ENCODE peak calls at places on chromosomes 5 and 9, in eight cellular contexts. One of them, this sample, is unnamed.

GRCh38 chr5:102540251-102540812 is 41.5 kb upstream of the SLCO6A1 start:
- DNase-seq in gastrocnemius medialis: no peak
- DNase-seq in cardiac muscle cell: no peak
- DNase-seq in heart left ventricle: no peak
- DNase-seq in left ventricle myocardium inferior: no peak
- DNase-seq in left lung: no peak
- DNase-seq in uterus: no peak
- DNase-seq in WERI-Rb-1: no peak
- DNase-seq in this sample: no peak

GRCh38 chr9:129761901-129762359 is 9.1 kb upstream of the PTGES start:
- DNase-seq in gastrocnemius medialis: no peak
- DNase-seq in cardiac muscle cell: peak
- DNase-seq in heart left ventricle: no peak
- DNase-seq in left ventricle myocardium inferior: no peak
- DNase-seq in left lung: no peak
- DNase-seq in uterus: no peak
- DNase-seq in WERI-Rb-1: no peak
- DNase-seq in this sample: no peak

GRCh38 chr5:134568761-134569725 is 43.6 kb downstream of the JADE2 start:
- DNase-seq in gastrocnemius medialis: no peak
- DNase-seq in cardiac muscle cell: peak
- DNase-seq in heart left ventricle: peak
- DNase-seq in left ventricle myocardium inferior: peak
- DNase-seq in left lung: peak
- DNase-seq in uterus: peak
- DNase-seq in WERI-Rb-1: no peak
- DNase-seq in this sample: peak

GRCh38 chr5:172886974-172887491 is 53.0 kb downstream of the ERGIC1 start:
- DNase-seq in gastrocnemius medialis: peak
- DNase-seq in cardiac muscle cell: peak
- DNase-seq in heart left ventricle: peak
- DNase-seq in left ventricle myocardium inferior: no peak
- DNase-seq in left lung: peak
- DNase-seq in uterus: peak
- DNase-seq in WERI-Rb-1: no peak
- DNase-seq in this sample: peak

GRCh38 chr9:85978496-85978895 is 37.5 kb downstream of the NAA35 start:
- DNase-seq in gastrocnemius medialis: no peak
- DNase-seq in cardiac muscle cell: peak
- DNase-seq in heart left ventricle: no peak
- DNase-seq in left ventricle myocardium inferior: no peak
- DNase-seq in left lung: no peak
- DNase-seq in uterus: no peak
- DNase-seq in WERI-Rb-1: no peak
- DNase-seq in this sample: no peak

GRCh38 chr5:109743770-109744212 is 54.1 kb downstream of the MAN2A1 start:
- DNase-seq in gastrocnemius medialis: no peak
- DNase-seq in cardiac muscle cell: peak
- DNase-seq in heart left ventricle: no peak
- DNase-seq in left ventricle myocardium inferior: no peak
- DNase-seq in left lung: no peak
- DNase-seq in uterus: no peak
- DNase-seq in WERI-Rb-1: no peak
- DNase-seq in this sample: no peak

GRCh38 chr5:13746026-13746425 is 198.5 kb downstream of the DNAH5 start:
- DNase-seq in gastrocnemius medialis: no peak
- DNase-seq in cardiac muscle cell: no peak
- DNase-seq in heart left ventricle: no peak
- DNase-seq in left ventricle myocardium inferior: no peak
- DNase-seq in left lung: no peak
- DNase-seq in uterus: no peak
- DNase-seq in WERI-Rb-1: no peak
- DNase-seq in this sample: no peak

GRCh38 chr5:137308311-137308710 is 190.8 kb downstream of the SPOCK1 start:
- DNase-seq in gastrocnemius medialis: no peak
- DNase-seq in cardiac muscle cell: no peak
- DNase-seq in heart left ventricle: no peak
- DNase-seq in left ventricle myocardium inferior: no peak
- DNase-seq in left lung: no peak
- DNase-seq in uterus: no peak
- DNase-seq in WERI-Rb-1: no peak
- DNase-seq in this sample: no peak

GRCh38 chr5:26023361-26023760 is 1015.0 kb downstream of the CDH9 start:
- DNase-seq in gastrocnemius medialis: no peak
- DNase-seq in cardiac muscle cell: no peak
- DNase-seq in heart left ventricle: no peak
- DNase-seq in left ventricle myocardium inferior: no peak
- DNase-seq in left lung: no peak
- DNase-seq in uterus: no peak
- DNase-seq in WERI-Rb-1: no peak
- DNase-seq in this sample: no peak

GRCh38 chr9:114086009-114086408 is 7.9 kb upstream of the AMBP start:
- DNase-seq in gastrocnemius medialis: no peak
- DNase-seq in cardiac muscle cell: no peak
- DNase-seq in heart left ventricle: no peak
- DNase-seq in left ventricle myocardium inferior: no peak
- DNase-seq in left lung: no peak
- DNase-seq in uterus: no peak
- DNase-seq in WERI-Rb-1: no peak
- DNase-seq in this sample: no peak

GRCh38 chr9:123322771-123323481 is 33.1 kb upstream of the CRB2 start:
- DNase-seq in gastrocnemius medialis: no peak
- DNase-seq in cardiac muscle cell: no peak
- DNase-seq in heart left ventricle: no peak
- DNase-seq in left ventricle myocardium inferior: no peak
- DNase-seq in left lung: no peak
- DNase-seq in uterus: no peak
- DNase-seq in WERI-Rb-1: no peak
- DNase-seq in this sample: no peak

GRCh38 chr5:176837707-176838115 is 27.4 kb downstream of the UNC5A start:
- DNase-seq in gastrocnemius medialis: peak
- DNase-seq in cardiac muscle cell: peak
- DNase-seq in heart left ventricle: peak
- DNase-seq in left ventricle myocardium inferior: peak
- DNase-seq in left lung: peak
- DNase-seq in uterus: peak
- DNase-seq in WERI-Rb-1: no peak
- DNase-seq in this sample: peak

GRCh38 chr5:118956727-118957126 is 31.6 kb downstream of the DTWD2 start:
- DNase-seq in gastrocnemius medialis: no peak
- DNase-seq in cardiac muscle cell: peak
- DNase-seq in heart left ventricle: no peak
- DNase-seq in left ventricle myocardium inferior: no peak
- DNase-seq in left lung: no peak
- DNase-seq in uterus: no peak
- DNase-seq in WERI-Rb-1: no peak
- DNase-seq in this sample: no peak

GRCh38 chr5:139658928-139659667 is 10.9 kb downstream of the CXXC5 start:
- DNase-seq in gastrocnemius medialis: peak
- DNase-seq in cardiac muscle cell: peak
- DNase-seq in heart left ventricle: peak
- DNase-seq in left ventricle myocardium inferior: peak
- DNase-seq in left lung: no peak
- DNase-seq in uterus: no peak
- DNase-seq in WERI-Rb-1: peak
- DNase-seq in this sample: no peak

GRCh38 chr9:133658442-133659431 is 22.6 kb downstream of the DBH start:
- DNase-seq in gastrocnemius medialis: no peak
- DNase-seq in cardiac muscle cell: peak
- DNase-seq in heart left ventricle: peak
- DNase-seq in left ventricle myocardium inferior: peak
- DNase-seq in left lung: no peak
- DNase-seq in uterus: peak
- DNase-seq in WERI-Rb-1: peak
- DNase-seq in this sample: peak

GRCh38 chr5:142585451-142585850 is 100.4 kb downstream of the FGF1 start:
- DNase-seq in gastrocnemius medialis: no peak
- DNase-seq in cardiac muscle cell: no peak
- DNase-seq in heart left ventricle: no peak
- DNase-seq in left ventricle myocardium inferior: no peak
- DNase-seq in left lung: no peak
- DNase-seq in uterus: no peak
- DNase-seq in WERI-Rb-1: no peak
- DNase-seq in this sample: no peak

GRCh38 chr5:142590451-142591240 is 95.2 kb downstream of the FGF1 start:
- DNase-seq in gastrocnemius medialis: no peak
- DNase-seq in cardiac muscle cell: no peak
- DNase-seq in heart left ventricle: no peak
- DNase-seq in left ventricle myocardium inferior: no peak
- DNase-seq in left lung: no peak
- DNase-seq in uterus: no peak
- DNase-seq in WERI-Rb-1: no peak
- DNase-seq in this sample: no peak

GRCh38 chr5:142586552-142586951 is 99.3 kb downstream of the FGF1 start:
- DNase-seq in gastrocnemius medialis: no peak
- DNase-seq in cardiac muscle cell: no peak
- DNase-seq in heart left ventricle: no peak
- DNase-seq in left ventricle myocardium inferior: no peak
- DNase-seq in left lung: no peak
- DNase-seq in uterus: no peak
- DNase-seq in WERI-Rb-1: no peak
- DNase-seq in this sample: no peak

GRCh38 chr5:142584843-142585242 is 101.0 kb downstream of the FGF1 start:
- DNase-seq in gastrocnemius medialis: no peak
- DNase-seq in cardiac muscle cell: peak
- DNase-seq in heart left ventricle: no peak
- DNase-seq in left ventricle myocardium inferior: no peak
- DNase-seq in left lung: no peak
- DNase-seq in uterus: no peak
- DNase-seq in WERI-Rb-1: no peak
- DNase-seq in this sample: no peak

GRCh38 chr5:142587354-142587965 is 98.4 kb downstream of the FGF1 start:
- DNase-seq in gastrocnemius medialis: no peak
- DNase-seq in cardiac muscle cell: peak
- DNase-seq in heart left ventricle: no peak
- DNase-seq in left ventricle myocardium inferior: no peak
- DNase-seq in left lung: no peak
- DNase-seq in uterus: no peak
- DNase-seq in WERI-Rb-1: peak
- DNase-seq in this sample: no peak
- TF ChIP-seq CTCF in gastrocnemius medialis: no peak
- TF ChIP-seq CTCF in cardiac muscle cell: peak
- TF ChIP-seq CTCF in heart left ventricle: peak
- TF ChIP-seq CTCF in left ventricle myocardium inferior: peak
- TF ChIP-seq CTCF in left lung: peak
- TF ChIP-seq CTCF in uterus: no peak
- TF ChIP-seq CTCF in WERI-Rb-1: peak
- TF ChIP-seq CTCF in this sample: no peak

GRCh38 chr9:70609542-70610286 is 195.3 kb upstream of the KLF9 start:
- DNase-seq in gastrocnemius medialis: peak
- DNase-seq in cardiac muscle cell: peak
- DNase-seq in heart left ventricle: peak
- DNase-seq in left ventricle myocardium inferior: no peak
- DNase-seq in left lung: peak
- DNase-seq in uterus: peak
- DNase-seq in WERI-Rb-1: no peak
- DNase-seq in this sample: no peak
- H3K27ac ChIP-seq in gastrocnemius medialis: peak
- H3K27ac ChIP-seq in cardiac muscle cell: no peak
- H3K27ac ChIP-seq in heart left ventricle: peak
- H3K27ac ChIP-seq in left ventricle myocardium inferior: peak
- H3K27ac ChIP-seq in left lung: no peak
- H3K27ac ChIP-seq in uterus: peak
- H3K27ac ChIP-seq in WERI-Rb-1: no peak
- H3K27ac ChIP-seq in this sample: no peak

GRCh38 chr5:73947876-73948275 is 321.9 kb downstream of the ARHGEF28 start:
- DNase-seq in gastrocnemius medialis: no peak
- DNase-seq in cardiac muscle cell: no peak
- DNase-seq in heart left ventricle: no peak
- DNase-seq in left ventricle myocardium inferior: no peak
- DNase-seq in left lung: no peak
- DNase-seq in uterus: no peak
- DNase-seq in WERI-Rb-1: no peak
- DNase-seq in this sample: no peak
- TF ChIP-seq CTCF in gastrocnemius medialis: no peak
- TF ChIP-seq CTCF in cardiac muscle cell: no peak
- TF ChIP-seq CTCF in heart left ventricle: no peak
- TF ChIP-seq CTCF in left ventricle myocardium inferior: no peak
- TF ChIP-seq CTCF in left lung: no peak
- TF ChIP-seq CTCF in uterus: no peak
- TF ChIP-seq CTCF in WERI-Rb-1: no peak
- TF ChIP-seq CTCF in this sample: no peak

GRCh38 chr5:143132739-143133138 is 270.7 kb downstream of the NR3C1 start:
- DNase-seq in gastrocnemius medialis: no peak
- DNase-seq in cardiac muscle cell: no peak
- DNase-seq in heart left ventricle: no peak
- DNase-seq in left ventricle myocardium inferior: no peak
- DNase-seq in left lung: no peak
- DNase-seq in uterus: no peak
- DNase-seq in WERI-Rb-1: no peak
- DNase-seq in this sample: no peak

GRCh38 chr5:143135832-143136551 is 267.5 kb downstream of the NR3C1 start:
- DNase-seq in gastrocnemius medialis: peak
- DNase-seq in cardiac muscle cell: peak
- DNase-seq in heart left ventricle: no peak
- DNase-seq in left ventricle myocardium inferior: peak
- DNase-seq in left lung: no peak
- DNase-seq in uterus: no peak
- DNase-seq in WERI-Rb-1: peak
- DNase-seq in this sample: peak

GRCh38 chr5:143134269-143134668 is 269.2 kb downstream of the NR3C1 start:
- DNase-seq in gastrocnemius medialis: peak
- DNase-seq in cardiac muscle cell: no peak
- DNase-seq in heart left ventricle: no peak
- DNase-seq in left ventricle myocardium inferior: no peak
- DNase-seq in left lung: no peak
- DNase-seq in uterus: no peak
- DNase-seq in WERI-Rb-1: no peak
- DNase-seq in this sample: no peak

GRCh38 chr5:143133721-143134120 is 269.8 kb downstream of the NR3C1 start:
- DNase-seq in gastrocnemius medialis: peak
- DNase-seq in cardiac muscle cell: peak
- DNase-seq in heart left ventricle: no peak
- DNase-seq in left ventricle myocardium inferior: no peak
- DNase-seq in left lung: no peak
- DNase-seq in uterus: no peak
- DNase-seq in WERI-Rb-1: no peak
- DNase-seq in this sample: no peak

DNA sequence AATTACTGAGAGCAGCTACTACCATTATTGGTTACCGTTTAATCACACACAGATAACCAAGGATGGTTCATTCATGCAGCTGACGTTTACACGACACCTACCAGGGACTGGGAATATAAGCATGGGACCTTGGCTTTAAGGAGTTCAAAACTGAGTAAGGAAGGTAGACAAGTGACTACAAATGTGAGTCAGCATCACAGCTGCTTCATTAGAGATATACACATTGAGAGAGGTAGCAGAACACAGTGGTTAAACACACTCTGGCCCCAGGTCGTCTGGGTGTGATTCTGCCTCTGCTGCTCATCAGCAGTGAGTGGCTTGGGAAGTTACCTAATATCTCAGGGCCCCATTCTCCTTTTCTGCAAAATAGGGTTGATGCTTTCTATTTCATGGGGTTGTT is 268.6 kb downstream of the NR3C1 start:
- DNase-seq in gastrocnemius medialis: peak
- DNase-seq in cardiac muscle cell: no peak
- DNase-seq in heart left ventricle: no peak
- DNase-seq in left ventricle myocardium inferior: no peak
- DNase-seq in left lung: no peak
- DNase-seq in uterus: no peak
- DNase-seq in WERI-Rb-1: no peak
- DNase-seq in this sample: no peak
- H3K27ac ChIP-seq in gastrocnemius medialis: peak
- H3K27ac ChIP-seq in cardiac muscle cell: peak
- H3K27ac ChIP-seq in heart left ventricle: peak
- H3K27ac ChIP-seq in left ventricle myocardium inferior: peak
- H3K27ac ChIP-seq in left lung: no peak
- H3K27ac ChIP-seq in uterus: no peak
- H3K27ac ChIP-seq in WERI-Rb-1: no peak
- H3K27ac ChIP-seq in this sample: no peak

GRCh38 chr9:94726495-94727191 is at the start of gene AOPEP:
- DNase-seq in gastrocnemius medialis: peak
- DNase-seq in cardiac muscle cell: peak
- DNase-seq in heart left ventricle: peak
- DNase-seq in left ventricle myocardium inferior: peak
- DNase-seq in left lung: peak
- DNase-seq in uterus: peak
- DNase-seq in WERI-Rb-1: peak
- DNase-seq in this sample: peak
- TF ChIP-seq CTCF in gastrocnemius medialis: no peak
- TF ChIP-seq CTCF in cardiac muscle cell: no peak
- TF ChIP-seq CTCF in heart left ventricle: no peak
- TF ChIP-seq CTCF in left ventricle myocardium inferior: no peak
- TF ChIP-seq CTCF in left lung: no peak
- TF ChIP-seq CTCF in uterus: peak
- TF ChIP-seq CTCF in WERI-Rb-1: no peak
- TF ChIP-seq CTCF in this sample: no peak